ENCODE peak calls at places on chromosomes 13 and 19, in five cellular contexts. O, C, A, W and B are unnamed samples.

GRCh38 chr19:518292-519231 is 11.3 kb downstream of the TPGS1 start:
- DNase-seq in C (peak; percentile 85), O (no peak), A (no peak), W (no peak), B (no peak)

GRCh38 chr19:44634785-44635184 is 8.9 kb upstream of the PVR start:
- DNase-seq in A (no peak), C (no peak), W (no peak), O (no peak), B (no peak)

GRCh38 chr19:30815889-30816580 is 443.9 kb downstream of the ZNF536 start:
- DNase-seq in O (no peak), C (no peak), W (no peak), A (no peak), B (no peak)

GRCh38 chr13:104796581-104796980 is 1730.4 kb upstream of the SLC10A2 start:
- DNase-seq in C (no peak), A (no peak), O (no peak), W (no peak), B (no peak)

GRCh38 chr13:30052127-30052526 is 201.7 kb upstream of the UBL3 start:
- DNase-seq in C (no peak), W (no peak), A (peak; percentile 62), O (no peak), B (no peak)

GRCh38 chr13:28131646-28132045 is 6.7 kb upstream of the PAN3 start:
- DNase-seq in W (no peak), A (no peak), O (no peak), C (no peak), B (no peak)

GRCh38 chr19:1214862-1215731 is 9.5 kb downstream of the STK11 start:
- DNase-seq in C (peak; percentile 72), W (peak; percentile 79), A (no peak), O (peak; percentile 77), B (peak; percentile 90)

GRCh38 chr13:47170971-47171370 is 274.1 kb upstream of the HTR2A start:
- DNase-seq in O (no peak), C (no peak), W (no peak), A (no peak), B (no peak)

GRCh38 chr13:100063333-100063732 is 25.6 kb upstream of the PCCA start:
- DNase-seq in O (no peak), W (no peak), C (no peak), A (no peak), B (no peak)

GRCh38 chr19:11323601-11324078 is 15.8 kb downstream of the RAB3D start:
- DNase-seq in W (no peak), O (no peak), C (no peak), A (no peak), B (no peak)

GRCh38 chr19:3465552-3465951 is 14.8 kb downstream of the SMIM24 start:
- DNase-seq in W (no peak), A (no peak), C (no peak), O (no peak), B (peak; percentile 48)

GRCh38 chr13:65803706-65804392 is 1426.3 kb downstream of the PCDH9 start:
- DNase-seq in O (no peak), W (no peak), C (no peak), A (no peak), B (peak; percentile 17)

GRCh38 chr19:18699403-18700054 is 16.0 kb downstream of the CRTC1 start:
- DNase-seq in W (no peak), A (no peak), C (no peak), O (no peak), B (no peak)

GRCh38 chr13:95300625-95301134 is 571 bp downstream of the ABCC4 start:
- DNase-seq in A (no peak), W (peak; percentile 49), O (peak; percentile 64), C (peak; percentile 85), B (peak; percentile 63)

GRCh38 chr19:34975056-34975455 is 11.0 kb upstream of the ZNF792 start:
- DNase-seq in A (no peak), W (no peak), C (no peak), O (no peak), B (no peak)

GRCh38 chr19:13036366-13036976 is 41.2 kb downstream of the NFIX start:
- DNase-seq in A (no peak), C (no peak), O (no peak), W (no peak), B (peak; percentile 90)

GRCh38 chr19:17405250-17406038 is at the start of gene BST2:
- DNase-seq in C (peak; percentile 86), W (peak; percentile 65), A (no peak), O (peak; percentile 46), B (no peak)

GRCh38 chr19:49987159-49987698 is 26.3 kb upstream of the SIGLEC11 start:
- DNase-seq in W (peak; percentile 78), C (peak; percentile 90), A (peak; percentile 93), O (peak; percentile 83), B (peak; percentile 95)

GRCh38 chr19:40639638-40639982 is 38.4 kb downstream of the LTBP4 start:
- DNase-seq in C (no peak), W (no peak), O (no peak), A (no peak), B (no peak)

GRCh38 chr13:106182404-106182803 is 353.1 kb downstream of the EFNB2 start:
- DNase-seq in O (no peak), C (no peak), A (no peak), W (no peak), B (no peak)

GRCh38 chr13:28659611-28659970 is 661 bp downstream of the POMP start:
- DNase-seq in O (no peak), W (no peak), A (no peak), C (no peak), B (no peak)

GRCh38 chr19:50838239-50838638 is 4.9 kb upstream of the KLK15 start:
- DNase-seq in A (no peak), O (no peak), W (no peak), C (no peak), B (no peak)

GRCh38 chr19:48713864-48714755 is 5.4 kb downstream of the MAMSTR start:
- DNase-seq in O (peak; percentile 99), A (peak; percentile 100), C (peak; percentile 97), W (peak; percentile 99), B (peak; percentile 99)

GRCh38 chr13:34223984-34224383 is 406.0 kb downstream of the RFC3 start:
- DNase-seq in O (no peak), A (no peak), W (no peak), C (no peak), B (no peak)

GRCh38 chr13:94583926-94584325 is 12.0 kb downstream of the TGDS start:
- DNase-seq in W (no peak), A (no peak), O (no peak), C (no peak), B (no peak)

GRCh38 chr13:43986395-43986794 is 106.7 kb downstream of the LACC1 start:
- DNase-seq in A (peak; percentile 47), O (no peak), W (no peak), C (no peak), B (no peak)

GRCh38 chr19:53958168-53958571 is 4.6 kb upstream of the CACNG8 start:
- DNase-seq in C (no peak), O (no peak), W (no peak), A (no peak), B (no peak)

GRCh38 chr13:46176756-46177155 is 5.2 kb downstream of the LCP1 start:
- DNase-seq in A (no peak), O (no peak), C (no peak), W (no peak), B (no peak)

GRCh38 chr19:43470288-43470687 is 4.9 kb upstream of the LYPD3 start:
- DNase-seq in O (no peak), A (no peak), C (no peak), W (no peak), B (no peak)

GRCh38 chr19:10113964-10114650 is 2.6 kb downstream of the P2RY11 start:
- DNase-seq in W (no peak), A (no peak), O (no peak), C (peak; percentile 82), B (no peak)

GRCh38 chr19:49422407-49423277 is 599 bp downstream of the PTH2 start:
- DNase-seq in O (peak; percentile 38), W (peak; percentile 50), C (no peak), A (no peak), B (peak; percentile 84)

GRCh38 chr19:6011206-6011605 is 33.3 kb upstream of the RANBP3 start:
- DNase-seq in W (no peak), O (no peak), A (no peak), C (no peak), B (peak; percentile 37)
- H3K4me1 ChIP-seq in W (no peaks in the 10 kb centered on the region), O (no peaks in the 10 kb centered on the region), A (no peaks in the 10 kb centered on the region), C (no peaks in the 10 kb centered on the region), B (no peaks in the 10 kb centered on the region)

GRCh38 chr19:46134527-46134926 is 10.0 kb upstream of the IGFL3 start:
- DNase-seq in O (no peak), A (peak; percentile 68), W (no peak), C (no peak), B (no peak)

GRCh38 chr19:46131485-46132143 is 7.1 kb upstream of the IGFL3 start:
- DNase-seq in W (no peak), A (peak; percentile 14), O (no peak), C (no peak), B (no peak)

GRCh38 chr19:46133777-46134231 is 9.3 kb upstream of the IGFL3 start:
- DNase-seq in A (peak; percentile 42), O (no peak), W (no peak), C (no peak), B (no peak)

GRCh38 chr19:46133101-46133627 is 8.7 kb upstream of the IGFL3 start:
- DNase-seq in A (peak; percentile 90), W (no peak), C (no peak), O (no peak), B (peak; percentile 50)

DNA sequence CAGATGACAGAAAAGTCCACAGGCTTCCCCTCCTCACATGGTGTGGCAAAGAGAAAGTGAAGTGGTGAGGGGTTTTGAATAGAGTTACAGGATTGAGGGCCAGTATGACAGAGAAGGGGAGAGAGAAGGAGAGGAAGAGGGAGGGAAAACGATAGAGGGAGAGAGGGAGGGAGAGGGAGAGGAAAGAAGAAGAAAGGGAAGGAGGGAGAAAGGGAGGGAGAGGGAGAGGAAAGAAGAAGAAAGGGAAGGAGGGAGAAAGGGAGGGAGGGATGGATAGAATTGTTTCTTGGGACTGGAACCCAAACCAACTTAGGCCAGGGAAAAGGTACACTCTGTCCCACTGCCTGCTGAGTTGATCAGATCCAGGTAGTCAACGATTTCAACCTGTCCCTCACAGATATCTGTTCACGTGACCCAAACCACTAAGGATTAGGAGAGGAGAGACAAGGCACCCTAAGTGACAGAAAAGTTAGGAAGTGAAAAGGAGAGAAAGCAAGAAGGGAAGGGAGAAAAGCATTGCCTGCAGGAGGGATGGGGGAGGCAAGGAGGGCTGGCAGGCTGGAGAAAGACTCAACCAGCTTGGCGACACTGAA is 8.1 kb upstream of the IGFL3 start:
- DNase-seq in W (no peak), A (peak; percentile 14), C (no peak), O (no peak), B (no peak)
- H3K27ac ChIP-seq in W (peak overlapping the region; percentile 43), A (peak overlapping the region; percentile 78), C (peak overlapping the region; percentile 79), O (peak overlapping the region; percentile 63), B (peak overlapping the region; percentile 58)

GRCh38 chr19:15118789-15119494 is 11.7 kb downstream of the SYDE1 start:
- DNase-seq in A (no peak), W (no peak), O (no peak), C (no peak), B (peak; percentile 20)
- H3K27me3 ChIP-seq in A (no peaks in the 10 kb centered on the region), W (no peaks in the 10 kb centered on the region), O (no peaks in the 10 kb centered on the region), C (no peaks in the 10 kb centered on the region), B (no peaks in the 10 kb centered on the region)

DNA sequence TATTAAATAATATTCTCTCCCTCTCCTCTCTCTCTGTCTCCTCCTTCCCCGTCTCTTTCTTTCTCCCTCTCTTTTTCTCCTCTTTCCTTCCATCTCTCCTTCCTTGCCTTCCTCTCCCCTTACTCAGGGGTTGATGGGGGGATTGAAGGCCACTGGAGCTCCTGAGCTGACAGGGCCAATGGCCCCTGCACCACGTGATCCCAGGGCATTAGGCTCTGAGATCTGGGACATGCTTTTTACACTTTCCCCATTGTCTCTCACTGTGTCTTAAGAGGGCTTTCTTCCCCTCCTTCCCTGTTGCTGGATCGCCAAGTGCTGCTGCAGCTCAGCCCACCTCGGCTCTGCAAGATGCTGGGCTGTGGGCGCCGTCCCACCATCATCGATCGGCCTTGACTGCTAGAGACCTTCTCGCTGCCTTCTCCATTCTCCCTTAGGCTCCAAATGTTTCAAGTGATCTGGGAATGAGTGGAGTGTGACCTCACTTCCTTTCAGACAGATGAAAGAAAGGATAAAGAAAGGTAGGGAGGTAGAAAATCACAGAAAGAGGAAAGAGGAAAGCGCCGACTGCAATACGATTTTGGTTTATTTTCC is 42.2 kb downstream of the COL4A1 start:
- DNase-seq in C (no peak), O (no peak), W (no peak), A (peak; percentile 57), B (no peak)
- H3K4me1 ChIP-seq in C (peaks cover 35% of the 10 kb centered on the region), O (peaks cover 97% of the 10 kb centered on the region), W (peaks cover 84% of the 10 kb centered on the region), A (peaks cover 87% of the 10 kb centered on the region), B (peaks cover 7% of the 10 kb centered on the region)